ENCODE peak calls at places on chromosomes 5 and 9, in five cellular contexts. N is lung, I is cardiac muscle cell, R is hepatocyte, Y is heart right ventricle. O is an unnamed sample. For H3K36me3, the result is how much of the 10 kb centered on the place peaks cover.

GRCh38 chr5:57262533-57262932 is 88.7 kb downstream of the GPBP1 start:
- DNase-seq in I (no peak), Y (no peak), R (no peak), N (no peak), O (no peak)

GRCh38 chr9:18060304-18060934 is 413.5 kb upstream of the ADAMTSL1 start:
- DNase-seq in R (no peak), Y (no peak), N (no peak), I (no peak), O (no peak)

GRCh38 chr5:31481531-31481930 is 50.4 kb downstream of the DROSHA start:
- DNase-seq in N (no peak), I (no peak), R (no peak), Y (no peak), O (no peak)

GRCh38 chr5:75933489-75933888 is 149.7 kb upstream of the SV2C start:
- DNase-seq in Y (no peak), I (peak), N (no peak), R (no peak), O (no peak)

GRCh38 chr5:14316471-14316870 is 173.3 kb downstream of the TRIO start:
- DNase-seq in N (no peak), Y (peak), I (peak), R (no peak), O (no peak)

GRCh38 chr9:4065054-4065453 is 234.8 kb downstream of the GLIS3 start:
- DNase-seq in Y (no peak), R (no peak), I (no peak), N (no peak), O (no peak)

GRCh38 chr5:133969654-133970324 is 1.4 kb upstream of the C5orf15 start:
- DNase-seq in N (no peak), Y (no peak), I (no peak), R (peak), O (no peak)

GRCh38 chr5:117201016-117201415 is 626.4 kb upstream of the SEMA6A start:
- DNase-seq in I (no peak), R (peak), N (no peak), Y (no peak), O (no peak)

GRCh38 chr9:99112750-99113417 is 8.0 kb downstream of the TGFBR1 start:
- DNase-seq in I (no peak), N (no peak), R (no peak), Y (no peak), O (no peak)

GRCh38 chr9:137025120-137025966 is 2.7 kb downstream of the ABCA2 start:
- DNase-seq in I (no peak), Y (no peak), R (no peak), N (no peak), O (no peak)

GRCh38 chr9:133148351-133149129 is 15.2 kb downstream of the GBGT1 start:
- DNase-seq in N (no peak), I (peak), Y (peak), R (peak), O (no peak)

GRCh38 chr5:66864240-66864884 is 268.2 kb downstream of the MAST4 start:
- DNase-seq in Y (no peak), N (no peak), I (no peak), R (no peak), O (peak)

GRCh38 chr5:57175586-57175985 is 1.7 kb downstream of the GPBP1 start:
- DNase-seq in R (peak), N (no peak), Y (no peak), I (no peak), O (no peak)

DNA sequence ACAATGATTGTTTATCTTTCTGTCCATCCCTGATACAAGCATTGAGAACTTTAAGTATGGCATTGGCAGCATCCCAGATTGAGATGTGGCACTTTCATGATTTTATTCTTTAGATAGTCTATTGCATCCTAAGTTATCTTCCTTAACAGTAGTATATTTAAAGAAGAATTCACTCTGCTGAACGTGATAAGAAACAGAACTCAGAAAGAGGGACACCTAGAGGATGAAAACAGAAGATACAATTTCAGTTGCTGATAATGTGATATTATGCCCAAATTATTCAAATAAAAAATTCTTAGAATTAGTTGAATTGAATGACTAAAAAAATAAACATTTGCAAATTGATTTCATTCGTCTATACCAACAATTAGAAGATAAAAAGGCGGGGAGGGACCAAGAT is 218.1 kb upstream of the DMRTA1 start:
- DNase-seq in N (no peak), R (no peak), I (no peak), Y (no peak), O (no peak)
- TF ChIP-seq CTCF in N (no peak), R (peak), I (peak), Y (no peak), O (peak)

GRCh38 chr9:97660847-97661246 is 27.2 kb downstream of the NCBP1 start:
- DNase-seq in R (no peak), Y (no peak), I (no peak), N (no peak), O (no peak)
- H3K36me3 ChIP-seq in R (under half), Y (under half), I (half or more), N (under half), O (half or more)

GRCh38 chr5:77232959-77233358 is 22.5 kb downstream of the PDE8B start:
- DNase-seq in I (no peak), R (no peak), N (no peak), Y (no peak), O (peak)

GRCh38 chr5:77229887-77230286 is 19.4 kb downstream of the PDE8B start:
- DNase-seq in I (no peak), R (no peak), N (no peak), Y (no peak), O (no peak)

GRCh38 chr5:77231470-77232138 is 21.1 kb downstream of the PDE8B start:
- DNase-seq in I (no peak), N (no peak), R (no peak), Y (no peak), O (no peak)

GRCh38 chr5:77232545-77232944 is 22.1 kb downstream of the PDE8B start:
- DNase-seq in R (no peak), Y (no peak), I (no peak), N (no peak), O (peak)

DNA sequence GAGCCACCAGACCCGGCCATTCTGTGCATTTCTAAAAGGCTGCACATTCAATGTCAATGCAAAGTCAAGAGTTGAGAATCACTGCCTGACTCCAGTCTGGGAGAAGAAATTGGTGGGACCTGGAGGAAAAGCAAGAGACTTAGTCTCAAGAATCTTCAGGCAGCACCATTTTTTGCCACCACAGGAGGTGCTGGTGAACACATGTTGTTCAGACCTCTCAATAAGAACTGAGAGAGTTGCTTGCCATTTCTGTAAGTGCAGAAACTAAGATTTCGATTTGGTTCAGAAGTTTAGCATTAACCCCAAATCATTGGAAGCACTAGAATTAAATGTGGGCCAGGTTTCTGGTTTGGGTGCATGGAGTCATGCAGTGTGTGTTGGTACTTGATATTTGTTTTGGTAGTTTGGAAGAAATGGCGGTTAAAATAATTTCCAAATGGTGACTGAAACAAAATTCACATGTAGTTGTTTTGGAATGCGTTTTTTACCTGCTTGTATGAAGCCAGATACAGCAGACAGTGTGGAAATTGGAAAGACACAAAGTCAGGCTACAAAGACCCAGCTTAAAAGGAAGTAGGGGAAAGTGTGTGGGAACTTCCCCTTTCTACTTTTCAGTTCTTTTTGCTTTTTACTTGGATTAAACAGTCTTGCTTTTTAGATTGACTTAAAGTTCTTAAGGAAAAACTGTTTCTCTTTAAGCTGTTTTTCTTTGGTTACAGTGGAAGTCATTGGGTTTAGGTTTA is 20.4 kb downstream of the PDE8B start:
- DNase-seq in I (no peak), Y (no peak), R (no peak), N (no peak), O (peak)
- TF ChIP-seq CTCF in I (peak), Y (no peak), R (no peak), N (no peak), O (peak)

GRCh38 chr5:98899456-98899855 is 29.4 kb downstream of the CHD1 start:
- DNase-seq in R (no peak), Y (no peak), N (no peak), I (no peak), O (no peak)
- H3K36me3 ChIP-seq in R (under half), Y (under half), N (under half), I (half or more), O (under half)

DNA sequence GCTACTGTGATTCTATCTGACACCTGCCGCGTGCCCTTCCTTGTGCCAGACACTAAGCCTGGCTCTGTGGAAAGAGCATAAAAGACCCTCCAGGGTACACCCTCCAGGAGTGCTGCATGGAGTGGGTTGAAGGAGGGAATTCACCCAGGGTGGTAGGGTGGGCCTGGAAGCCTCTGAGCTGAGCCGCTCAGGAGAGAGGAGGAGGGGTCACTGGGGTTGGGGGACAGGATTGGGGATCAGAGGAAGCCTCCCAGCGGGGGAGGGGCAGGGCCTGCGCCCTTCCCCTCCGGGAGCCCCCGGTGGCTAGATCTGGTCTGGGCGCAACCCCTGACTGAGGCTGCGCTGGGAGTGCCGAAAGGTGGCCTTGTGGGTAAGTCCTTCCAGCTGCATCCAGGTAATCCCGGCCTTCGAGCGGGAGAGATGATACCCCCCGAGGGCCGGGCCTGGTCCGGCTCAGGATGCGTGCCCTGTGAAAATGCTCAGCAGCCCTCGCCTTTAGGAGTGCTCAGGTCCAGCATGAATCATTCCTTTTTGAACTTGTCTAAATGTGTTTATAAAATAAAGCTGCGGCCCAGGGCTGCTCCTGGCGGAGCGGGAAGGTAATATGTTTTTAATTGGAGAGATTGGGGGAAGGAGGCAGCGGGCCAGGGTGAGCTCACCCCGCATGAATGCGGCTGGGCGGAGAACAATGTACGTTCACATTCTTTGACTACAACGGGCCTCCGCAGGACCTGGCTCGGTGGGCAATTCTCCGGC is 118.1 kb upstream of the SMIM23 start:
- DNase-seq in N (peak), Y (peak), I (no peak), R (peak), O (peak)
- TF ChIP-seq CTCF in N (no peak), Y (no peak), I (peak), R (no peak), O (peak)

GRCh38 chr9:131439224-131439623 is 45.3 kb downstream of the PRRC2B start:
- DNase-seq in Y (no peak), R (no peak), N (no peak), I (no peak), O (no peak)

GRCh38 chr9:131434673-131435072 is 40.8 kb downstream of the PRRC2B start:
- DNase-seq in Y (no peak), I (no peak), N (no peak), R (no peak), O (no peak)

GRCh38 chr9:131438190-131438589 is 44.3 kb downstream of the PRRC2B start:
- DNase-seq in R (no peak), Y (no peak), N (no peak), I (no peak), O (no peak)

GRCh38 chr9:131436386-131436785 is 42.5 kb downstream of the PRRC2B start:
- DNase-seq in N (no peak), Y (peak), I (no peak), R (no peak), O (peak)

GRCh38 chr9:131436865-131437271 is 43.0 kb downstream of the PRRC2B start:
- DNase-seq in R (no peak), N (no peak), I (no peak), Y (no peak), O (no peak)
- H3K36me3 ChIP-seq in R (under half), N (half or more), I (half or more), Y (under half), O (half or more)

O was measured in brain microvascular endothelial cell.